ENCODE peak calls at places on chromosome 10, in five cellular contexts. D is HCT116, E is A549, V is SK-N-SH, P is GM23338. H is an unnamed sample.

GRCh38 chr10:480928-481551 is 208.4 kb downstream of the DIP2C start:
- DNase-seq in V (peak; percentile 83), E (no peak), D (no peak), P (no peak), H (no peak)

GRCh38 chr10:57723305-57723704 is 544.4 kb downstream of the IPMK start:
- DNase-seq in E (no peak), V (no peak), P (peak; percentile 50), D (no peak), H (no peak)

GRCh38 chr10:42988069-42988468 is 88.8 kb upstream of the RET start:
- DNase-seq in D (no peak), P (no peak), V (peak; percentile 13), E (no peak), H (no peak)

GRCh38 chr10:112375721-112376577 is 2.0 kb downstream of the ACSL5 start:
- DNase-seq in E (no peak), V (no peak), P (no peak), D (no peak), H (peak; percentile 65)

GRCh38 chr10:103712898-103713498 is 142.4 kb downstream of the SH3PXD2A start:
- DNase-seq in V (peak; percentile 73), E (peak; percentile 71), P (peak; percentile 91), D (peak; percentile 75), H (peak; percentile 56)

GRCh38 chr10:49656845-49657493 is 22.5 kb upstream of the C10orf53 start:
- DNase-seq in D (no peak), P (no peak), V (no peak), E (no peak), H (no peak)

GRCh38 chr10:88395677-88396076 is 187.4 kb downstream of the RNLS start:
- DNase-seq in D (no peak), V (no peak), P (no peak), E (no peak), H (no peak)

GRCh38 chr10:67794909-67795460 is 43.0 kb downstream of the DNAJC12 start:
- DNase-seq in P (peak; percentile 62), D (no peak), E (no peak), V (no peak), H (no peak)

GRCh38 chr10:26468291-26468690 is 30.1 kb downstream of the APBB1IP start:
- DNase-seq in V (no peak), D (no peak), P (no peak), E (no peak), H (no peak)

GRCh38 chr10:114239117-114239993 is at the start of gene VWA2:
- DNase-seq in E (peak; percentile 38), V (no peak), D (no peak), P (peak; percentile 77), H (no peak)

GRCh38 chr10:47264797-47265281 is 35.2 kb upstream of the GDF10 start:
- DNase-seq in P (no peak), D (no peak), E (no peak), V (no peak), H (peak; percentile 68)

DNA sequence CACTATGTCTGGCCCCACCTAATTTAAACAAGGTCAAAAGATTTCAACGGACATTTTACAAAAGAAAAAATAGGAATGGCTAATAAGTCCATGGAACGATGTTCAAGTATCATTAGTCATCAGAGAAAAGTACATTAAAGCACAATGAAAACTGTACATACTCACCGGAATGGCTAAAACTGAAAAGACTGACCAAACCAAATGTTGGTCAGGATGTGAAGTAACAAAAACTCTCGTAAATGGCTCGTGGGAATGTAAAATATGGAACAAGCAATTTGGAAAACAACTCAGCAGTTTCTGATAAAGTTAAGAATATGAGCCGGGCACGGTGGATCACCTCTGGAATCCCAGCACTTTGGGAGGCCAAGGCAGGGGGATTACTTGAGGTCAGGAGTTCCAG is 65.7 kb upstream of the PARD3 start:
- DNase-seq in V (no peak), P (no peak), E (no peak), D (no peak), H (no peak)
- TF ChIP-seq REST in V (no peak), P (no peak), E (no peak), D (no peak), H (no peak)

GRCh38 chr10:131841669-131842139 is 59.1 kb upstream of the PPP2R2D start:
- DNase-seq in P (no peak), D (no peak), E (no peak), V (no peak), H (no peak)

GRCh38 chr10:131843881-131844284 is 56.9 kb upstream of the PPP2R2D start:
- DNase-seq in V (no peak), D (no peak), P (no peak), E (no peak), H (no peak)

GRCh38 chr10:131842351-131843088 is 58.3 kb upstream of the PPP2R2D start:
- DNase-seq in D (no peak), P (no peak), E (no peak), V (no peak), H (no peak)

GRCh38 chr10:131844546-131845084 is 56.2 kb upstream of the PPP2R2D start:
- DNase-seq in V (no peak), E (no peak), D (no peak), P (no peak), H (no peak)

DNA sequence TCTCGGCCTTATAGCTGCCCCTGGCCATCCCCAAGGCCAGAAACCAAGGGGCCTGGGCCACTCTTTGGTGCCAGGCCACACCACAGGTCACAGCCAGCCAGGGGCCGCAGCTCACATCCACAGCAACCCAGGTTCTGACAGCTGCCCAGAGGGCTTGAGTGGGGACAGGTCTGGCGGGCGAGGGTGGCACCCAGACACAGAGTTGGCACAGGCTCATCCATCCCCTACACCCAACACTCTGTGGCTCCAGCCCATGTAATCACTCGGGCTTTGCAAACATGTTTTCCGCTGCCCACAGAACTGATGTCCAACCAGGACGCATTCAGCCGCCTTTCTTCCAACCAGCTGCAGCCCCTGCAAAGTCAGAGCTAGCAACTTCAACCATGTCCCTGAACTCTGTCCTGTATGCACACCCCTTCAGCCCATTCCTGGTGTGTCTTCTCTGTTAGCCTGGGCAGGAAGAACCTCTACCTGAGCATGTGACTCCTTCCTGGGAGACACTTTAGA is 57.7 kb upstream of the PPP2R2D start:
- DNase-seq in D (no peak), P (no peak), E (no peak), V (no peak), H (no peak)
- TF ChIP-seq REST in D (no peak), P (no peak), E (no peak), V (no peak), H (no peak)

GRCh38 chr10:75265856-75266255 is 30.1 kb upstream of the COMTD1 start:
- DNase-seq in V (no peak), P (no peak), D (no peak), E (no peak), H (no peak)
- TF ChIP-seq REST in V (no peak), P (no peak), D (no peak), E (no peak), H (no peak)

GRCh38 chr10:76553231-76553630 is 1084.4 kb downstream of the KCNMA1 start:
- DNase-seq in E (no peak), P (no peak), D (no peak), V (peak; percentile 28), H (no peak)

GRCh38 chr10:76554478-76554877 is 1083.1 kb downstream of the KCNMA1 start:
- DNase-seq in D (no peak), P (no peak), V (no peak), E (no peak), H (no peak)

GRCh38 chr10:76555271-76555670 is 1082.3 kb downstream of the KCNMA1 start:
- DNase-seq in E (no peak), P (no peak), D (no peak), V (no peak), H (no peak)

GRCh38 chr10:76550806-76551205 is 1086.8 kb downstream of the KCNMA1 start:
- DNase-seq in D (no peak), E (no peak), V (no peak), P (peak; percentile 4), H (no peak)

GRCh38 chr10:76553700-76554470 is 1083.7 kb downstream of the KCNMA1 start:
- DNase-seq in P (no peak), E (no peak), D (no peak), V (peak; percentile 65), H (no peak)
- TF ChIP-seq REST in P (no peak), E (no peak), D (no peak), V (no peak), H (no peak)

GRCh38 chr10:62831346-62831745 is 15.2 kb upstream of the EGR2 start:
- DNase-seq in P (no peak), E (no peak), V (no peak), D (no peak), H (no peak)
- TF ChIP-seq REST in P (no peak), E (no peak), V (no peak), D (no peak), H (no peak)

GRCh38 chr10:52566471-52567246 is 205.9 kb downstream of the MBL2 start:
- DNase-seq in V (peak; percentile 2), P (peak; percentile 73), E (peak; percentile 32), D (peak; percentile 35), H (no peak)
- TF ChIP-seq REST in V (no peak), P (no peak), E (no peak), D (no peak), H (no peak)

GRCh38 chr10:28948045-28948444 is 270.7 kb downstream of the BAMBI start:
- DNase-seq in P (no peak), V (no peak), D (no peak), E (no peak), H (no peak)

GRCh38 chr10:28952523-28952922 is 275.2 kb downstream of the BAMBI start:
- DNase-seq in E (no peak), P (no peak), V (no peak), D (no peak), H (no peak)

GRCh38 chr10:28954211-28954610 is 276.9 kb downstream of the BAMBI start:
- DNase-seq in P (no peak), V (no peak), D (no peak), E (no peak), H (no peak)

GRCh38 chr10:28949005-28950004 is 272.0 kb downstream of the BAMBI start:
- DNase-seq in P (no peak), D (no peak), E (no peak), V (no peak), H (no peak)

DNA sequence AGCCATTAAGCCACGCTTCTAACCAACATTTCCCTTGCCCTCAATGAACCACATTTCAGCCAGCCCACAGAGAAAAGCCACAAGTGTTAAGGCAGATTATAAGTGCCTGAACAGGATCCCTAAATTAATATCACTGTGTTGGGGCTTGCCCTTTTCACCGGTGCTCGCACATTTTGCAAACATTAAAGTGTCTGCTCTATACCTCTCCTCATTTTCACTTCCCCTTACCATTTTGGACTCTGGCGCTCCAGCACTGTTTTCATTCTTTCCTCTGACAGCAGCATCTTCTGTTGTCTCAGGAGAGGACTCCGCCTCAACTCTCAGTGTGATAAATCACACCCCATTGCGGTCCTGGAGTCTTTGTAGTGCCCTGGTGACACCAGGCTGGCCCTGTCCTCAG is 274.2 kb downstream of the BAMBI start:
- DNase-seq in E (no peak), V (no peak), P (no peak), D (no peak), H (no peak)
- TF ChIP-seq REST in E (no peak), V (no peak), P (no peak), D (no peak), H (no peak)

H was measured in HL-60.